ENCODE peak calls at places on chromosomes 12 and 14, in eight cellular contexts. I is AG09319, S is NCI-H1694 treated with DMSO at 0.1 percent for 48 hours, G is choroid plexus epithelial cell, B is germinal center, O is WTC11, E is amygdala, Y is Kasumi-1. C is an unnamed sample.

GRCh38 chr14:70714055-70714550 is 72.4 kb downstream of the TTC9 start:
- DNase-seq in I (peak; percentile 10), S (peak; percentile 83), G (peak; percentile 74), B (peak; percentile 61), O (peak; percentile 44), E (no peak), Y (peak; percentile 40), C (no peak)

GRCh38 chr12:79848321-79848720 is 86.6 kb downstream of the PPP1R12A start:
- DNase-seq in I (no peak), S (no peak), G (peak; percentile 61), B (no peak), O (no peak), E (no peak), Y (no peak), C (no peak)

GRCh38 chr12:3931721-3932120 is 58.5 kb upstream of the PARP11 start:
- DNase-seq in I (no peak), S (no peak), G (no peak), B (no peak), O (no peak), E (no peak), Y (no peak), C (no peak)

GRCh38 chr12:106760184-106760531 is 14.3 kb upstream of the RIC8B start:
- DNase-seq in I (no peak), S (no peak), G (peak; percentile 57), B (peak; percentile 82), O (peak; percentile 36), E (peak; percentile 3), Y (peak; percentile 58), C (no peak)

GRCh38 chr14:100533647-100534485 is 53.4 kb downstream of the BEGAIN start:
- DNase-seq in I (no peak), S (no peak), G (no peak), B (no peak), O (peak; percentile 9), E (no peak), Y (no peak), C (peak; percentile 34)

GRCh38 chr12:71208053-71208685 is 50.4 kb upstream of the TSPAN8 start:
- DNase-seq in I (no peak), S (no peak), G (peak; percentile 12), B (no peak), O (no peak), E (no peak), Y (no peak), C (no peak)

GRCh38 chr12:67943295-67943892 is 45.9 kb upstream of the IFNG-AS1 start:
- DNase-seq in I (peak; percentile 51), S (peak; percentile 86), G (peak; percentile 86), B (peak; percentile 50), O (peak; percentile 42), E (peak; percentile 6), Y (peak; percentile 80), C (peak; percentile 24)

GRCh38 chr12:128079476-128079875 is 187.5 kb upstream of the TMEM132C start:
- DNase-seq in I (no peak), S (no peak), G (no peak), B (no peak), O (no peak), E (no peak), Y (no peak), C (no peak)

GRCh38 chr12:69318225-69318624 is 30.0 kb upstream of the LYZ start:
- DNase-seq in I (no peak), S (no peak), G (no peak), B (no peak), O (no peak), E (no peak), Y (no peak), C (no peak)

GRCh38 chr14:92373336-92373735 is 50.4 kb downstream of the SLC24A4 start:
- DNase-seq in I (no peak), S (no peak), G (peak; percentile 15), B (no peak), O (no peak), E (no peak), Y (no peak), C (no peak)

GRCh38 chr14:79037114-79037513 is 866.9 kb downstream of the NRXN3 start:
- DNase-seq in I (no peak), S (no peak), G (no peak), B (no peak), O (no peak), E (no peak), Y (no peak), C (no peak)

GRCh38 chr12:124392991-124393790 is 98.3 kb downstream of the RFLNA start:
- DNase-seq in I (peak; percentile 54), S (no peak), G (peak; percentile 63), B (no peak), O (no peak), E (peak; percentile 68), Y (no peak), C (peak; percentile 87)

GRCh38 chr14:42078345-42078744 is 471.7 kb downstream of the LRFN5 start:
- DNase-seq in I (no peak), S (no peak), G (no peak), B (no peak), O (no peak), E (no peak), Y (no peak), C (no peak)

GRCh38 chr14:34030864-34031263 is 80.0 kb upstream of the EGLN3 start:
- DNase-seq in I (peak; percentile 79), S (peak; percentile 92), G (peak; percentile 19), B (no peak), O (no peak), E (peak; percentile 35), Y (no peak), C (no peak)

GRCh38 chr14:69648480-69649414 is 37.4 kb downstream of the SUSD6 start:
- DNase-seq in I (no peak), S (no peak), G (peak; percentile 64), B (no peak), O (no peak), E (no peak), Y (no peak), C (no peak)

GRCh38 chr12:8145754-8146415 is 10.9 kb upstream of the ZNF705A start:
- DNase-seq in I (peak; percentile 56), S (no peak), G (peak; percentile 84), B (no peak), O (peak; percentile 67), E (peak; percentile 59), Y (no peak), C (peak; percentile 50)

GRCh38 chr12:13002301-13003097 is 2.4 kb upstream of the HEBP1 start:
- DNase-seq in I (no peak), S (no peak), G (no peak), B (no peak), O (no peak), E (no peak), Y (no peak), C (no peak)

GRCh38 chr14:99003646-99004045 is 268.4 kb downstream of the BCL11B start:
- DNase-seq in I (no peak), S (no peak), G (no peak), B (no peak), O (no peak), E (no peak), Y (no peak), C (no peak)

GRCh38 chr12:6394398-6394797 is 10.4 kb downstream of the LTBR start:
- DNase-seq in I (no peak), S (no peak), G (no peak), B (no peak), O (no peak), E (no peak), Y (no peak), C (no peak)

GRCh38 chr14:91231446-91231845 is 13.1 kb downstream of the GPR68 start:
- DNase-seq in I (no peak), S (no peak), G (no peak), B (no peak), O (no peak), E (no peak), Y (no peak), C (no peak)

GRCh38 chr12:87813476-87814234 is 215.5 kb downstream of the C12orf50 start:
- DNase-seq in I (peak; percentile 23), S (no peak), G (peak; percentile 86), B (no peak), O (no peak), E (no peak), Y (no peak), C (no peak)

GRCh38 chr12:42570076-42570475 is 19.5 kb downstream of the PRICKLE1 start:
- DNase-seq in I (no peak), S (no peak), G (no peak), B (no peak), O (no peak), E (no peak), Y (no peak), C (no peak)

GRCh38 chr14:58362798-58363412 is 32.8 kb upstream of the TOMM20L start:
- DNase-seq in I (no peak), S (peak; percentile 48), G (peak; percentile 59), B (peak; percentile 17), O (no peak), E (no peak), Y (peak; percentile 43), C (peak; percentile 13)

GRCh38 chr14:58942516-58942915 is 246.0 kb upstream of the DAAM1 start:
- DNase-seq in I (no peak), S (no peak), G (no peak), B (no peak), O (no peak), E (no peak), Y (no peak), C (no peak)

GRCh38 chr12:61554268-61555008 is 705.8 kb upstream of the USP15 start:
- DNase-seq in I (no peak), S (no peak), G (no peak), B (no peak), O (no peak), E (no peak), Y (no peak), C (no peak)

GRCh38 chr12:6819069-6820030 is 2.3 kb upstream of the GPR162 start:
- DNase-seq in I (no peak), S (no peak), G (no peak), B (no peak), O (no peak), E (no peak), Y (no peak), C (peak; percentile 52)

GRCh38 chr14:101594511-101595148 is 33.3 kb downstream of the DIO3 start:
- DNase-seq in I (no peak), S (no peak), G (no peak), B (no peak), O (no peak), E (no peak), Y (no peak), C (no peak)

GRCh38 chr14:74502236-74503019 is 8.9 kb downstream of the ISCA2 start:
- DNase-seq in I (no peak), S (peak; percentile 90), G (peak; percentile 73), B (peak; percentile 31), O (peak; percentile 58), E (no peak), Y (peak; percentile 54), C (peak; percentile 72)

GRCh38 chr14:81676395-81676794 is 142.7 kb upstream of the SEL1L start:
- DNase-seq in I (no peak), S (no peak), G (no peak), B (no peak), O (no peak), E (no peak), Y (no peak), C (no peak)

GRCh38 chr14:81314443-81315175 is 85.5 kb downstream of the STON2 start:
- DNase-seq in I (no peak), S (no peak), G (no peak), B (no peak), O (no peak), E (no peak), Y (no peak), C (no peak)

GRCh38 chr12:124506145-124506831 is 61.1 kb downstream of the NCOR2 start:
- DNase-seq in I (no peak), S (peak; percentile 43), G (peak; percentile 88), B (no peak), O (no peak), E (no peak), Y (peak; percentile 94), C (no peak)

GRCh38 chr12:125145196-125145595 is 80.0 kb downstream of the AACS start:
- DNase-seq in I (peak; percentile 0), S (peak; percentile 9), G (no peak), B (no peak), O (no peak), E (no peak), Y (no peak), C (no peak)

GRCh38 chr12:43072431-43072830 is 479.6 kb downstream of the ADAMTS20 start:
- DNase-seq in I (no peak), S (no peak), G (no peak), B (no peak), O (no peak), E (no peak), Y (no peak), C (no peak)

GRCh38 chr14:28821993-28822392 is 55.4 kb downstream of the FOXG1 start:
- DNase-seq in I (no peak), S (no peak), G (no peak), B (no peak), O (no peak), E (no peak), Y (no peak), C (no peak)

C was measured in H7.